ENCODE peak calls at places on chromosomes 11 and 22, in seven cellular contexts. K is activated CD8-positive, alpha-beta T cell treated with anti-CD3 and anti-CD28 coated beads, Interleukin-2, amount 10 ng/mL, durations not matched to agents 7 days and 5 days; H is NAMALWA; M is psoas muscle; B is HCT116; O is ELF-1; I is iris pigment epithelial cell. F is an unnamed sample.

GRCh38 chr22:38696606-38697005 is 4.1 kb downstream of the JOSD1 start:
- DNase-seq in K (peak; percentile 44), M (no peak), O (no peak), H (no peak), B (peak; percentile 68), I (peak; percentile 90), F (peak; percentile 71)

GRCh38 chr11:28621648-28622215 is 513.5 kb downstream of the METTL15 start:
- DNase-seq in M (no peak), K (no peak), H (no peak), B (no peak), I (peak; percentile 56), O (no peak), F (no peak)

GRCh38 chr11:62652156-62653006 is 721 bp downstream of the INTS5 start:
- DNase-seq in M (no peak), I (no peak), B (no peak), K (no peak), O (no peak), H (peak; percentile 41), F (no peak)

GRCh38 chr11:97361812-97362378 is 972.1 kb downstream of the JRKL start:
- DNase-seq in I (peak; percentile 6), M (no peak), B (no peak), O (no peak), H (no peak), K (no peak), F (no peak)

GRCh38 chr11:16356057-16356750 is at the start of gene SOX6:
- DNase-seq in I (no peak), K (no peak), H (no peak), O (no peak), B (no peak), M (no peak), F (no peak)

GRCh38 chr22:34841911-34842310 is 224.0 kb upstream of the ISX start:
- DNase-seq in K (no peak), B (no peak), M (no peak), O (peak; percentile 15), I (no peak), H (no peak), F (no peak)

GRCh38 chr11:123431619-123432018 is 1.6 kb downstream of the GRAMD1B start:
- DNase-seq in M (no peak), K (peak; percentile 39), I (peak; percentile 15), B (no peak), H (no peak), O (peak; percentile 45), F (no peak)

GRCh38 chr22:48098243-48098935 is 1335.9 kb downstream of the TBC1D22A start:
- DNase-seq in M (no peak), B (no peak), I (no peak), H (peak; percentile 95), K (peak; percentile 76), O (no peak), F (no peak)

GRCh38 chr11:46637546-46637945 is 20.2 kb downstream of the ATG13 start:
- DNase-seq in H (no peak), M (no peak), K (no peak), B (no peak), I (no peak), O (no peak), F (no peak)

GRCh38 chr11:2789791-2790580 is 90.2 kb upstream of the KCNQ1OT1 start:
- DNase-seq in I (no peak), B (no peak), M (no peak), O (peak; percentile 0), H (no peak), K (no peak), F (peak; percentile 43)

GRCh38 chr22:49380095-49380827 is 447.4 kb downstream of the BRD1 start:
- DNase-seq in O (no peak), I (no peak), H (peak; percentile 86), B (no peak), K (no peak), M (no peak), F (peak; percentile 5)

GRCh38 chr11:2738551-2739431 is 39.0 kb upstream of the KCNQ1OT1 start:
- DNase-seq in O (no peak), M (no peak), K (no peak), I (no peak), B (no peak), H (no peak), F (no peak)

GRCh38 chr11:130451261-130452019 is 3.0 kb downstream of the ADAMTS15 start:
- DNase-seq in M (no peak), O (peak; percentile 74), K (no peak), H (no peak), I (peak; percentile 22), B (no peak), F (peak; percentile 79)

GRCh38 chr22:44807915-44808690 is 55.7 kb downstream of the ARHGAP8 start:
- DNase-seq in K (peak; percentile 25), M (no peak), I (no peak), B (no peak), H (peak; percentile 25), O (peak; percentile 69), F (no peak)

GRCh38 chr11:99320769-99321290 is 300.1 kb downstream of the CNTN5 start:
- DNase-seq in O (no peak), B (no peak), I (no peak), K (no peak), H (no peak), M (no peak), F (no peak)

GRCh38 chr11:120996973-120997372 is 26.9 kb upstream of the TBCEL start:
- DNase-seq in B (no peak), I (no peak), M (no peak), H (no peak), K (no peak), O (peak; percentile 53), F (no peak)

GRCh38 chr11:103862827-103863213 is 173.6 kb upstream of the DDI1 start:
- DNase-seq in K (no peak), O (no peak), H (no peak), M (no peak), B (no peak), I (no peak), F (no peak)

GRCh38 chr11:62500066-62501035 is 46.3 kb downstream of the AHNAK start:
- DNase-seq in I (no peak), O (peak; percentile 81), B (peak; percentile 88), K (no peak), M (no peak), H (no peak), F (no peak)

GRCh38 chr11:74672956-74673895 is 58.0 kb downstream of the CHRDL2 start:
- DNase-seq in O (peak; percentile 64), M (peak; percentile 89), H (no peak), I (peak; percentile 99), K (no peak), B (no peak), F (peak; percentile 91)

GRCh38 chr11:120333801-120334200 is 2.4 kb upstream of the ARHGEF12 start:
- DNase-seq in O (no peak), M (no peak), K (no peak), B (no peak), I (no peak), H (no peak), F (no peak)

GRCh38 chr11:28343304-28344233 is 235.4 kb downstream of the METTL15 start:
- DNase-seq in K (no peak), H (no peak), M (no peak), I (peak; percentile 95), O (peak; percentile 8), B (peak; percentile 45), F (no peak)

GRCh38 chr11:77200351-77200750 is 72.3 kb downstream of the MYO7A start:
- DNase-seq in K (no peak), B (no peak), O (no peak), H (no peak), I (no peak), M (no peak), F (no peak)

GRCh38 chr11:2527621-2528291 is 82.9 kb downstream of the KCNQ1 start:
- DNase-seq in M (peak; percentile 8), K (no peak), B (no peak), H (no peak), I (no peak), O (no peak), F (no peak)

GRCh38 chr22:35663371-35663770 is 15.1 kb downstream of the APOL6 start:
- DNase-seq in K (no peak), M (no peak), I (peak; percentile 61), O (no peak), B (no peak), H (no peak), F (no peak)

GRCh38 chr11:119727523-119728081 is 1.4 kb downstream of the NECTIN1 start:
- DNase-seq in B (no peak), I (no peak), H (peak; percentile 32), O (peak; percentile 58), M (peak; percentile 31), K (no peak), F (no peak)

GRCh38 chr11:21895686-21896085 is 297.2 kb upstream of the ANO5 start:
- DNase-seq in H (no peak), O (no peak), M (no peak), I (no peak), K (no peak), B (no peak), F (no peak)

GRCh38 chr11:84958295-84958694 is 668.8 kb downstream of the DLG2 start:
- DNase-seq in M (no peak), K (no peak), H (no peak), O (no peak), I (no peak), B (no peak), F (no peak)

GRCh38 chr11:86442420-86442819 is 67.7 kb downstream of the CCDC81 start:
- DNase-seq in M (no peak), B (no peak), K (no peak), H (no peak), O (no peak), I (peak; percentile 34), F (no peak)

GRCh38 chr11:104663190-104664140 is 234.8 kb downstream of the CASP12 start:
- DNase-seq in B (no peak), M (no peak), K (no peak), I (peak; percentile 19), H (no peak), O (no peak), F (no peak)

GRCh38 chr11:32100495-32100894 is 9.6 kb downstream of the RCN1 start:
- DNase-seq in B (no peak), O (no peak), K (no peak), H (no peak), I (no peak), M (no peak), F (no peak)

GRCh38 chr11:69138265-69138664 is 17.5 kb upstream of the SMIM38 start:
- DNase-seq in O (peak; percentile 37), I (peak; percentile 81), B (peak; percentile 54), M (no peak), K (no peak), H (no peak), F (no peak)

GRCh38 chr11:28040384-28040783 is 67.6 kb downstream of the KIF18A start:
- DNase-seq in B (no peak), O (no peak), I (no peak), K (no peak), H (no peak), M (no peak), F (no peak)

GRCh38 chr11:44893250-44894216 is 57.1 kb downstream of the TP53I11 start:
- DNase-seq in O (no peak), H (no peak), K (no peak), I (no peak), B (no peak), M (peak; percentile 37), F (no peak)

GRCh38 chr11:70483077-70483861 is 84.9 kb downstream of the CTTN start:
- DNase-seq in I (peak; percentile 46), K (no peak), B (peak; percentile 60), H (peak; percentile 23), M (no peak), O (peak; percentile 30), F (no peak)

GRCh38 chr11:68303982-68304780 is 8.2 kb upstream of the LRP5 start:
- DNase-seq in H (no peak), B (no peak), O (no peak), M (no peak), I (no peak), K (no peak), F (no peak)

GRCh38 chr22:37138879-37139561 is 10.7 kb downstream of the IL2RB start:
- DNase-seq in I (no peak), M (no peak), O (no peak), B (no peak), K (no peak), H (no peak), F (no peak)

GRCh38 chr22:17707526-17707925 is 66.7 kb downstream of the BID start:
- DNase-seq in O (no peak), H (no peak), M (no peak), K (no peak), B (no peak), I (peak; percentile 60), F (no peak)

GRCh38 chr11:8913961-8914660 is 3.1 kb downstream of the AKIP1 start:
- DNase-seq in K (peak; percentile 73), H (peak; percentile 74), O (peak; percentile 52), B (no peak), I (peak; percentile 79), M (no peak), F (no peak)